ENCODE peak calls at places on chromosome 7, in four cellular contexts. One of them, this sample, is unnamed.

GRCh38 chr7:101557978-101558741 is 70.9 kb downstream of the MYL10 start:
- DNase-seq in vagina: peak; percentile 62
- DNase-seq in A549: no peak
- DNase-seq in GM23248: no peak
- DNase-seq in this sample: no peak

GRCh38 chr7:111867348-111867931 is 305.1 kb upstream of the IMMP2L start:
- DNase-seq in vagina: no peak
- DNase-seq in A549: no peak
- DNase-seq in GM23248: no peak
- DNase-seq in this sample: no peak

GRCh38 chr7:88458931-88459330 is 152.2 kb upstream of the STEAP4 start:
- DNase-seq in vagina: no peak
- DNase-seq in A549: no peak
- DNase-seq in GM23248: no peak
- DNase-seq in this sample: no peak

GRCh38 chr7:92133737-92134270 is 473 bp downstream of the CYP51A1 start:
- DNase-seq in vagina: peak; percentile 89
- DNase-seq in A549: peak; percentile 78
- DNase-seq in GM23248: peak; percentile 86
- DNase-seq in this sample: peak; percentile 88

GRCh38 chr7:37782166-37782565 is 66.2 kb upstream of the NME8 start:
- DNase-seq in vagina: no peak
- DNase-seq in A549: no peak
- DNase-seq in GM23248: no peak
- DNase-seq in this sample: no peak

GRCh38 chr7:144834516-144835165 is 1.2 kb downstream of the TPK1 start:
- DNase-seq in vagina: no peak
- DNase-seq in A549: peak; percentile 1
- DNase-seq in GM23248: peak; percentile 68
- DNase-seq in this sample: peak; percentile 11

GRCh38 chr7:80463272-80463920 is 48.5 kb downstream of the GNAT3 start:
- DNase-seq in vagina: no peak
- DNase-seq in A549: peak; percentile 26
- DNase-seq in GM23248: no peak
- DNase-seq in this sample: peak; percentile 41

GRCh38 chr7:135517060-135517459 is 7.2 kb upstream of the CNOT4 start:
- DNase-seq in vagina: no peak
- DNase-seq in A549: no peak
- DNase-seq in GM23248: no peak
- DNase-seq in this sample: no peak

GRCh38 chr7:150322114-150322832 is 882 bp upstream of the LRRC61 start:
- DNase-seq in vagina: no peak
- DNase-seq in A549: no peak
- DNase-seq in GM23248: no peak
- DNase-seq in this sample: no peak

GRCh38 chr7:143380264-143380645 is 890 bp upstream of the ZYX start:
- DNase-seq in vagina: no peak
- DNase-seq in A549: peak; percentile 83
- DNase-seq in GM23248: peak; percentile 90
- DNase-seq in this sample: peak; percentile 80

GRCh38 chr7:19713676-19714075 is 4.8 kb upstream of the POLR1F start:
- DNase-seq in vagina: no peak
- DNase-seq in A549: peak; percentile 54
- DNase-seq in GM23248: peak; percentile 55
- DNase-seq in this sample: peak; percentile 21

GRCh38 chr7:151631149-151631967 is 111.7 kb upstream of the RHEB start:
- DNase-seq in vagina: no peak
- DNase-seq in A549: peak; percentile 38
- DNase-seq in GM23248: peak; percentile 68
- DNase-seq in this sample: peak; percentile 55

GRCh38 chr7:28955356-28955722 is 2.8 kb downstream of the TRIL start:
- DNase-seq in vagina: peak; percentile 70
- DNase-seq in A549: no peak
- DNase-seq in GM23248: no peak
- DNase-seq in this sample: no peak

GRCh38 chr7:46202379-46202778 is 281.3 kb upstream of the IGFBP3 start:
- DNase-seq in vagina: no peak
- DNase-seq in A549: no peak
- DNase-seq in GM23248: peak; percentile 21
- DNase-seq in this sample: no peak

GRCh38 chr7:1561036-1561940 is 5.3 kb upstream of the TMEM184A start:
- DNase-seq in vagina: no peak
- DNase-seq in A549: no peak
- DNase-seq in GM23248: no peak
- DNase-seq in this sample: no peak

GRCh38 chr7:88546808-88547207 is 212.7 kb upstream of the ZNF804B start:
- DNase-seq in vagina: no peak
- DNase-seq in A549: peak; percentile 54
- DNase-seq in GM23248: peak; percentile 15
- DNase-seq in this sample: peak; percentile 87

GRCh38 chr7:96657347-96658010 is 52.2 kb downstream of the SEM1 start:
- DNase-seq in vagina: no peak
- DNase-seq in A549: no peak
- DNase-seq in GM23248: no peak
- DNase-seq in this sample: no peak

GRCh38 chr7:103637080-103637479 is 191.1 kb upstream of the SLC26A5 start:
- DNase-seq in vagina: no peak
- DNase-seq in A549: peak; percentile 17
- DNase-seq in GM23248: peak; percentile 89
- DNase-seq in this sample: no peak

GRCh38 chr7:3112499-3113134 is 69.0 kb upstream of the CARD11 start:
- DNase-seq in vagina: no peak
- DNase-seq in A549: no peak
- DNase-seq in GM23248: no peak
- DNase-seq in this sample: peak; percentile 7

GRCh38 chr7:108015740-108016139 is 12.8 kb upstream of the LAMB1 start:
- DNase-seq in vagina: no peak
- DNase-seq in A549: peak; percentile 75
- DNase-seq in GM23248: no peak
- DNase-seq in this sample: no peak

GRCh38 chr7:103140684-103141083 is 8.2 kb downstream of the NAPEPLD start:
- DNase-seq in vagina: no peak
- DNase-seq in A549: no peak
- DNase-seq in GM23248: no peak
- DNase-seq in this sample: no peak

GRCh38 chr7:18020138-18020715 is 7.4 kb downstream of the PRPS1L1 start:
- DNase-seq in vagina: no peak
- DNase-seq in A549: no peak
- DNase-seq in GM23248: no peak
- DNase-seq in this sample: no peak

GRCh38 chr7:2587134-2587533 is 28.4 kb downstream of the IQCE start:
- DNase-seq in vagina: no peak
- DNase-seq in A549: no peak
- DNase-seq in GM23248: no peak
- DNase-seq in this sample: no peak

GRCh38 chr7:110775046-110775445 is 315.9 kb upstream of the LRRN3 start:
- DNase-seq in vagina: no peak
- DNase-seq in A549: no peak
- DNase-seq in GM23248: peak; percentile 29
- DNase-seq in this sample: no peak

GRCh38 chr7:151840088-151840910 is 36.6 kb downstream of the PRKAG2 start:
- DNase-seq in vagina: no peak
- DNase-seq in A549: no peak
- DNase-seq in GM23248: no peak
- DNase-seq in this sample: no peak

GRCh38 chr7:66869660-66870450 is 51.2 kb upstream of the TMEM248 start:
- DNase-seq in vagina: no peak
- DNase-seq in A549: no peak
- DNase-seq in GM23248: no peak
- DNase-seq in this sample: no peak

GRCh38 chr7:135317676-135318326 is 84.2 kb downstream of the STRA8 start:
- DNase-seq in vagina: peak; percentile 93
- DNase-seq in A549: no peak
- DNase-seq in GM23248: peak; percentile 24
- DNase-seq in this sample: peak; percentile 22

GRCh38 chr7:22675917-22676343 is 51.1 kb upstream of the IL6 start:
- DNase-seq in vagina: no peak
- DNase-seq in A549: no peak
- DNase-seq in GM23248: no peak
- DNase-seq in this sample: no peak

GRCh38 chr7:92685146-92686042 is 95.2 kb upstream of the FAM133B start:
- DNase-seq in vagina: no peak
- DNase-seq in A549: no peak
- DNase-seq in GM23248: no peak
- DNase-seq in this sample: no peak

GRCh38 chr7:4775281-4776159 is at the start of gene AP5Z1:
- DNase-seq in vagina: peak; percentile 97
- DNase-seq in A549: peak; percentile 96
- DNase-seq in GM23248: peak; percentile 99
- DNase-seq in this sample: peak; percentile 96

GRCh38 chr7:36868727-36869411 is 144.6 kb upstream of the AOAH start:
- DNase-seq in vagina: no peak
- DNase-seq in A549: no peak
- DNase-seq in GM23248: no peak
- DNase-seq in this sample: no peak

GRCh38 chr7:18350678-18351077 is 144.9 kb upstream of the HDAC9 start:
- DNase-seq in vagina: no peak
- DNase-seq in A549: no peak
- DNase-seq in GM23248: no peak
- DNase-seq in this sample: peak; percentile 65

GRCh38 chr7:131293018-131293417 is 34.7 kb upstream of the MKLN1 start:
- DNase-seq in vagina: no peak
- DNase-seq in A549: no peak
- DNase-seq in GM23248: peak; percentile 85
- DNase-seq in this sample: no peak

GRCh38 chr7:1691601-1692499 is 21.8 kb downstream of the ELFN1 start:
- DNase-seq in vagina: no peak
- DNase-seq in A549: no peak
- DNase-seq in GM23248: no peak
- DNase-seq in this sample: peak; percentile 65

GRCh38 chr7:123054357-123055133 is 59.0 kb upstream of the TAS2R16 start:
- DNase-seq in vagina: no peak
- DNase-seq in A549: no peak
- DNase-seq in GM23248: no peak
- DNase-seq in this sample: no peak

DNA sequence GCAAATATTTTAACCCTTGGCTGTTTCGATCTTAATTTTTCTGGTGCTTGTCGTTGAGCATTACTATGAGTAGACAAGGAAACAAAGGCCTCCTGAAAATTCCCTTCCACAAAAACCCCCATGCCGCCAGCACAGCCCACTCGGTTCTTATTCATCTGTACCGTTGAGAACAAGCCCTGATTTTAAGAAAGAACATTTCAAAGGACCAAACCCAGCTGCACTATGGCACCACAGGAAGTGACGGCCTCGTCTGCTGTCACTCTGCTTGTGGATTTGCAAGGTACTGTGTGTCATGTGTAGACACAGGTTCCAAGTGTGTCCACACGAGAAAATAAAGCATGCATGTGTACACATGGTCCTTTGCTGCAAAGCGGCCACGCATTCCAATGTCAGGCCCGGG is 285.2 kb downstream of the DNAJB6 start:
- DNase-seq in vagina: no peak
- DNase-seq in A549: no peak
- DNase-seq in GM23248: no peak
- DNase-seq in this sample: no peak
- H3K9me3 ChIP-seq in vagina: no peaks in the 10 kb centered on the region
- H3K9me3 ChIP-seq in A549: no peaks in the 10 kb centered on the region
- H3K9me3 ChIP-seq in GM23248: no peaks in the 10 kb centered on the region
- H3K9me3 ChIP-seq in this sample: no peaks in the 10 kb centered on the region

GRCh38 chr7:157844141-157844540 is 507.3 kb downstream of the DNAJB6 start:
- DNase-seq in vagina: no peak
- DNase-seq in A549: no peak
- DNase-seq in GM23248: no peak
- DNase-seq in this sample: no peak
- H3K9me3 ChIP-seq in vagina: no peaks in the 10 kb centered on the region
- H3K9me3 ChIP-seq in A549: peaks cover 11% of the 10 kb centered on the region
- H3K9me3 ChIP-seq in GM23248: no peaks in the 10 kb centered on the region
- H3K9me3 ChIP-seq in this sample: peaks cover 3% of the 10 kb centered on the region

GRCh38 chr7:64183827-64184372 is 23.1 kb upstream of the ZNF735 start:
- DNase-seq in vagina: no peak
- DNase-seq in A549: no peak
- DNase-seq in GM23248: no peak
- DNase-seq in this sample: no peak

GRCh38 chr7:64182036-64182790 is 24.8 kb upstream of the ZNF735 start:
- DNase-seq in vagina: no peak
- DNase-seq in A549: no peak
- DNase-seq in GM23248: no peak
- DNase-seq in this sample: no peak

GRCh38 chr7:64180989-64181388 is 26.0 kb upstream of the ZNF735 start:
- DNase-seq in vagina: no peak
- DNase-seq in A549: peak; percentile 6
- DNase-seq in GM23248: peak; percentile 14
- DNase-seq in this sample: no peak

GRCh38 chr7:64183126-64183742 is 23.8 kb upstream of the ZNF735 start:
- DNase-seq in vagina: no peak
- DNase-seq in A549: no peak
- DNase-seq in GM23248: peak; percentile 5
- DNase-seq in this sample: peak; percentile 18

DNA sequence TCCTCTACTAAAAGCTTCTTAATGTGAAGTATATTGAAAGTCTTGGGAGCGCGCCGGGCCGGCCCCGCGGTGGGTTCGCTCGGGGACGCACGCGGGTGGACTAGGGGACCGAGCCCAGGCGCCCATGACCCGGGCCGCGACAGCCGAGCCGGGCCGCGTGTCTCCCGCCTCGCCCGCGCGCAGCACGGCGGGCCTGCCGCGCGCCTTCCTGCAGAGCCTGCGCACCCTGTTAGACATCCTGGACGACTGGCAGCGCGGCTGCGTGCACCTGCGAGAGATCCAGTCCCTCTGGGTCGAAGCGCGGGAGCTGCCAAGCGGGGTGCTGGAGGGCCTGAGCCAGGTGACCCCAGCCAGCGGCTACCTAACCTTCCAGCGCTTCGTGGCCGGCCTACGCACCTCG is 25.4 kb upstream of the ZNF735 start:
- DNase-seq in vagina: no peak
- DNase-seq in A549: no peak
- DNase-seq in GM23248: no peak
- DNase-seq in this sample: no peak
- H3K9me3 ChIP-seq in vagina: no peaks in the 10 kb centered on the region
- H3K9me3 ChIP-seq in A549: peaks cover 8% of the 10 kb centered on the region
- H3K9me3 ChIP-seq in GM23248: no peaks in the 10 kb centered on the region
- H3K9me3 ChIP-seq in this sample: no peaks in the 10 kb centered on the region

DNA sequence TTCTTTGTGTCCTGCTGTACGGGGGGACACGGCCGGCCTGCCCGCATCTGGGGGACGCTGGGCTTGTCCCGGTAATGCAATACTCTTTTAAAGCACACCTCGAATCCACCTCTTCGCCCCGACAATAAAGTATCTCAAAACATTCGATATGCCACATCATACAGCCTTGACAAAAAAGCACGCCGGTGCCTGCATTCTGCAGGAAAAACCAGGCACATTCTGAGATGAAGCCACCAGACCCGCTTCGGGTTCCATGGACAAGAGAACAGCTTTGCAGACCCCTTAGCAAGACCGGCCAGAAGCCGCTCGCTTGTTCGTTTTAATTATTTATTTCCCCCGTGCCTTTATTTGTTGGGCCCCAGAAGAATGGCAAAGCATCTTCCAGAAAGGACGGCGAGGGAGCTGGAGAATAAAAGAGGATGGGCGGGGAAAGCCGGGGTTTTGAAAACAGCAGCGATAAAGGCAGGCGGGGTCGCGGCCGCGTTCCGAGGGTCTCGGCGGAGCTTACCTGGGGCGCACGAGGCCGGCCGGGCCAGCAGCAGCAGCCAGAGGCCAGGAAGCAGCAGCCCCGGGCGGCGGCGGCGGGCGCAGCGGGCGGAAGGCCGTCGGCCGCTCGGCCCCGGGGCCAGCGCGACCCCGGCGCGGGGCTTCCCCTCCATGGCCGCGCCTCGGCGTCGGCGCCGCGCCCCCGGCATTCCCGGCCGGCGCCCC is 459 bp downstream of the KIAA1549 start:
- DNase-seq in vagina: no peak
- DNase-seq in A549: no peak
- DNase-seq in GM23248: peak; percentile 43
- DNase-seq in this sample: peak; percentile 26
- H3K9me3 ChIP-seq in vagina: no peaks in the 10 kb centered on the region
- H3K9me3 ChIP-seq in A549: no peaks in the 10 kb centered on the region
- H3K9me3 ChIP-seq in GM23248: no peaks in the 10 kb centered on the region
- H3K9me3 ChIP-seq in this sample: no peaks in the 10 kb centered on the region